ENCODE peak calls at places on chromosome 22, in five cellular contexts. I is right atrium auricular region, B is AG10803, Y is right lobe of liver, P is coronary artery. M is an unnamed sample.

GRCh38 chr22:27896251-27896650 is 22.8 kb downstream of the PITPNB start:
- DNase-seq in Y (peak), I (no peak), B (no peak), P (no peak), M (no peak)

GRCh38 chr22:28560005-28560742 is 119.5 kb downstream of the TTC28 start:
- DNase-seq in P (no peak), B (peak), I (no peak), Y (no peak), M (peak)

GRCh38 chr22:40797427-40797826 is 21.7 kb downstream of the SLC25A17 start:
- DNase-seq in Y (no peak), P (no peak), B (no peak), I (no peak), M (peak)

GRCh38 chr22:32958021-32958420 is 100.2 kb downstream of the SYN3 start:
- DNase-seq in Y (no peak), P (no peak), B (no peak), I (no peak), M (no peak)

GRCh38 chr22:22720724-22721261 is 76.4 kb downstream of the GGTLC2 start:
- DNase-seq in I (no peak), Y (no peak), B (peak), P (no peak), M (no peak)

GRCh38 chr22:30036656-30037055 is 43.6 kb upstream of the HORMAD2 start:
- DNase-seq in P (no peak), I (no peak), B (peak), Y (no peak), M (no peak)

GRCh38 chr22:40509401-40510134 is 127.0 kb downstream of the MRTFA start:
- DNase-seq in B (peak), I (no peak), P (no peak), Y (no peak), M (peak)

GRCh38 chr22:42863349-42863911 is 6.4 kb upstream of the ARFGAP3 start:
- DNase-seq in B (peak), P (no peak), Y (no peak), I (no peak), M (peak)

GRCh38 chr22:27801616-27802388 is at the start of gene MN1:
- DNase-seq in I (no peak), P (no peak), Y (peak), B (no peak), M (peak)

GRCh38 chr22:35299217-35299716 is 427 bp upstream of the TOM1 start:
- DNase-seq in Y (no peak), B (peak), I (no peak), P (no peak), M (peak)

GRCh38 chr22:23564276-23564675 is 15.8 kb downstream of the IGLL1 start:
- DNase-seq in Y (no peak), P (no peak), I (no peak), B (no peak), M (no peak)

GRCh38 chr22:36027960-36028645 is 521 bp downstream of the RBFOX2 start:
- DNase-seq in I (no peak), Y (no peak), B (no peak), P (peak), M (peak)

GRCh38 chr22:28896611-28897010 is 13.2 kb downstream of the ZNRF3 start:
- DNase-seq in I (no peak), B (no peak), Y (no peak), P (no peak), M (no peak)

GRCh38 chr22:36212896-36213295 is 11.3 kb upstream of the APOL4 start:
- DNase-seq in I (no peak), P (no peak), B (no peak), Y (no peak), M (no peak)

GRCh38 chr22:32979606-32980005 is 78.6 kb downstream of the SYN3 start:
- DNase-seq in B (no peak), I (no peak), P (no peak), Y (no peak), M (no peak)

GRCh38 chr22:24707477-24707816 is 67.1 kb downstream of the PIWIL3 start:
- DNase-seq in B (no peak), P (no peak), I (no peak), Y (no peak), M (no peak)

GRCh38 chr22:44419429-44419828 is 78.6 kb downstream of the RTL6 start:
- DNase-seq in P (no peak), I (no peak), B (no peak), Y (no peak), M (peak)

GRCh38 chr22:27798526-27799333 is 2.8 kb downstream of the MN1 start:
- DNase-seq in I (no peak), Y (no peak), P (no peak), B (no peak), M (peak)

DNA sequence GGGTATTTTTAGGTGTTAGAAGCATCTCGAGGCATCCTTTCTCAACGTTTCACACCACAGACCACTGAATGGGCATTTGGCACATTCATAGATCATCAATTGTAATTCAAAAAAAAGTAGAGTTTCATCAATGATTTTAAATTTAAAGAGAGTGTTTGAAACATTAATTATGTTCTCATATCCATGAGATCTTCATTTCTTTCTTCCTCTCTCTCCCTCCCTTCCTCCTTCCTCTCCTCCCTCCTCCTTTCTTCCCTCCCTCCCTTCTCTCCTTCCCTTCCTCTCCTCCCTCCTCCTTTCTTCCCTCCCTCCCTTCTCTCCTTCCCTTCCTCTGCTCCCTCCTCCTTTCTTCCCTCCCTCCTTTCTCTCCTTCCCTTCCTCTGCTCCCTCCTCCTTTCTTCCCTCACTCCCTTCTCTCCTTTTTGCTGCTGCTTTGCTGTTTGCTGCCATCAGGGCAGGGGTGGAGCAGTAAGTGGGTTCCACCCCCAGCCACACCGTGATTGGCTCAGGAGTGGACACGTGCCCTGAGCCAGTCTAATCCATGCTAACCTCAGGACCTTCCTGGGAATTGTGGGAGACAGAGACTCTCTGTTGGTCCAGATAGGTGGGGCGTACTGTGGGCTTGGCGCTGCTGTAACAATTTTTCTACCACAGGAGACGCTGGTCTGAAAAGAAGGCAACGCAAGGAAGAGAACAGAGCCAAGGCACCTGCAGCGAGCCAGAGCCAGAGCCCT is 33.8 kb upstream of the APOBEC3A start:
- DNase-seq in P (peak), Y (no peak), I (peak), B (peak), M (peak)
- H3K4me3 ChIP-seq in P (peak), Y (no peak), I (no peak), B (peak), M (peak)

GRCh38 chr22:26672590-26673468 is 15.4 kb downstream of the MIAT start:
- DNase-seq in P (peak), Y (peak), B (peak), I (peak), M (peak)
- TF ChIP-seq CTCF in P (no peak), Y (peak), B (peak), I (peak), M (peak)

DNA sequence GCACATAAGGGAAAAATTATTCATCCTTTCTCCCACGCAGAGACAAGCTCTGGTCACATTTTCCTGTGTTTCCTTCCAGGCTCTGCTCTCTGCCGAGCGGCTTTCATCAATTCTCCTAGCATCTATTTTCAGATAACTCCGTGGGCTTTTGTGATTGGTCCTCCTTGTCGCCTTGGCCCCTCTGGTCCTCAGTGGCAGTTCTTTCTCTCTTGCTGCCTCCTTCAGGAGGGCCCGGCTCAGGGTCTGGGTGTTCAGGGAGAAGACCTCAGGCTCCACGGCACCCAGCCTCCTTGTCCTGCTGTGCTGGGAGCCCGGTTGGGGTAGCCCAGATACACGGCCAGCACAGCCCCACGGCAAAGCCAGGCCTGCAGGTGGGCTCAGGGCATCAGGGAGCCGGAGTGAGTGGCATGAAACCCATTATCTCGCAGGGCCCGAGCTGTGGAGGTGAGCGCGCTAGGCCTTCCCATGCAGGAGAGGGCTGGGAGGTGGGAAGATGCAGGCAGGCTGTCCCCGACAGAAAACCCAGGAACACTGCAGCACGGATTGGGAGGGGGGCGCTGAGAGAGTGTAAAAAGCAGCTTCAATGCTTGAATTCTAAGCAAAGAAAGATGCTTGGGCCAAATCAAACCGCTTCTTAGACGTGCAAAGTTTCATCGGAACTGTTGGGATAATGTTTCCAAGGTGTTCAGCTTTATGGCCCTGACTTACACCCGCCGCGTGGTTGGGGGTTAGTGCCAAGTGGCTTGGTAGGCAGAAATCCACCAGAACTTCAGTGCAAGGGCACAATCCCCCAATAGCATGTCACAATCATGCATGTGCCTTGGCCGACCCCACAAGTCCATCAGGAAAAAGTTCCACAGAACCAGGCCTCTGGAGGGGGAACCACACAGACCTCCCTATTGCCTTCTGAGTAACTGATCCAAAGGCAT is 81.9 kb upstream of the WNT7B start:
- DNase-seq in B (no peak), I (no peak), P (peak), Y (peak), M (peak)
- H3K4me3 ChIP-seq in B (peak), I (peak), P (peak), Y (no peak), M (no peak)

GRCh38 chr22:49703391-49703926 is 124.2 kb downstream of the BRD1 start:
- DNase-seq in B (no peak), I (no peak), Y (no peak), P (no peak), M (no peak)

GRCh38 chr22:49699928-49700498 is 127.7 kb downstream of the BRD1 start:
- DNase-seq in P (peak), I (no peak), Y (no peak), B (no peak), M (no peak)

GRCh38 chr22:49701380-49702067 is 126.1 kb downstream of the BRD1 start:
- DNase-seq in P (no peak), I (no peak), B (no peak), Y (no peak), M (no peak)

GRCh38 chr22:49703990-49704344 is 123.7 kb downstream of the BRD1 start:
- DNase-seq in B (no peak), Y (no peak), I (no peak), P (peak), M (no peak)

GRCh38 chr22:49702068-49702397 is 125.6 kb downstream of the BRD1 start:
- DNase-seq in P (no peak), Y (no peak), I (no peak), B (no peak), M (no peak)
- TF ChIP-seq CTCF in P (no peak), Y (no peak), I (no peak), B (no peak), M (no peak)

GRCh38 chr22:37519268-37520195 is at the start of gene CARD10:
- DNase-seq in P (no peak), I (no peak), B (no peak), Y (peak), M (no peak)
- H3K4me3 ChIP-seq in P (peak), I (peak), B (peak), Y (peak), M (peak)

M was measured in astrocyte of the spinal cord.